ENCODE peak calls at places on chromosomes 12 and 14, in six cellular contexts. Z, R, J, Y, B and A are unnamed samples.

GRCh38 chr12:52278530-52278929 is 4.1 kb downstream of the KRT86 start:
- DNase-seq in Z (no peak), R (no peak), J (no peak), Y (no peak), B (no peak), A (peak)

GRCh38 chr14:50944647-50945413 is 547 bp upstream of the PYGL start:
- DNase-seq in Z (peak), R (peak), J (peak), Y (no peak), B (no peak), A (peak)

GRCh38 chr14:48250575-48250974 is 575.2 kb upstream of the MDGA2 start:
- DNase-seq in Z (no peak), R (no peak), J (no peak), Y (no peak), B (no peak), A (no peak)

GRCh38 chr12:112906712-112907414 is at the start of gene OAS1:
- DNase-seq in Z (no peak), R (peak), J (peak), Y (peak), B (no peak), A (peak)

GRCh38 chr12:81800298-81801148 is 41.4 kb upstream of the PPFIA2 start:
- DNase-seq in Z (no peak), R (peak), J (no peak), Y (no peak), B (no peak), A (no peak)

GRCh38 chr14:88834883-88835431 is 10.5 kb downstream of the TTC8 start:
- DNase-seq in Z (no peak), R (peak), J (peak), Y (no peak), B (no peak), A (peak)

GRCh38 chr12:125092872-125093680 is 27.8 kb downstream of the AACS start:
- DNase-seq in Z (peak), R (peak), J (peak), Y (no peak), B (no peak), A (peak)

GRCh38 chr14:52395728-52396127 is 81.6 kb downstream of the PTGER2 start:
- DNase-seq in Z (no peak), R (no peak), J (no peak), Y (no peak), B (no peak), A (no peak)

GRCh38 chr14:51023964-51024363 is 70.9 kb downstream of the TRIM9 start:
- DNase-seq in Z (no peak), R (no peak), J (peak), Y (no peak), B (no peak), A (no peak)

GRCh38 chr14:99262977-99263448 is 9.0 kb downstream of the BCL11B start:
- DNase-seq in Z (no peak), R (no peak), J (no peak), Y (no peak), B (no peak), A (no peak)

GRCh38 chr14:104353921-104354701 is 215.7 kb downstream of the KIF26A start:
- DNase-seq in Z (no peak), R (no peak), J (no peak), Y (no peak), B (no peak), A (no peak)

GRCh38 chr14:65164068-65164824 is 61.9 kb upstream of the MAX start:
- DNase-seq in Z (no peak), R (peak), J (peak), Y (peak), B (no peak), A (peak)

GRCh38 chr14:98564541-98564940 is 707.5 kb downstream of the BCL11B start:
- DNase-seq in Z (no peak), R (no peak), J (no peak), Y (no peak), B (no peak), A (no peak)

GRCh38 chr14:66507181-66507721 is 696 bp upstream of the GPHN start:
- DNase-seq in Z (no peak), R (no peak), J (no peak), Y (no peak), B (no peak), A (peak)

GRCh38 chr14:35121026-35121886 is 534 bp downstream of the PPP2R3C start:
- DNase-seq in Z (peak), R (peak), J (peak), Y (no peak), B (no peak), A (no peak)

GRCh38 chr14:99383457-99384428 is 96.9 kb downstream of the SETD3 start:
- DNase-seq in Z (no peak), R (no peak), J (no peak), Y (no peak), B (no peak), A (no peak)

GRCh38 chr12:6334940-6335450 is 6.9 kb downstream of the TNFRSF1A start:
- DNase-seq in Z (no peak), R (peak), J (peak), Y (no peak), B (no peak), A (no peak)

GRCh38 chr12:6332459-6332858 is 9.4 kb downstream of the TNFRSF1A start:
- DNase-seq in Z (no peak), R (peak), J (no peak), Y (no peak), B (no peak), A (peak)

GRCh38 chr12:6333029-6333428 is 8.8 kb downstream of the TNFRSF1A start:
- DNase-seq in Z (no peak), R (no peak), J (no peak), Y (no peak), B (no peak), A (no peak)

GRCh38 chr12:6334359-6334758 is 7.5 kb downstream of the TNFRSF1A start:
- DNase-seq in Z (no peak), R (no peak), J (no peak), Y (no peak), B (no peak), A (no peak)

GRCh38 chr12:6333566-6333965 is 8.3 kb downstream of the TNFRSF1A start:
- DNase-seq in Z (no peak), R (peak), J (peak), Y (no peak), B (no peak), A (no peak)
- H3K4me3 ChIP-seq in Z (no peak), R (no peak), J (peak), Y (no peak), B (no peak), A (no peak)

DNA sequence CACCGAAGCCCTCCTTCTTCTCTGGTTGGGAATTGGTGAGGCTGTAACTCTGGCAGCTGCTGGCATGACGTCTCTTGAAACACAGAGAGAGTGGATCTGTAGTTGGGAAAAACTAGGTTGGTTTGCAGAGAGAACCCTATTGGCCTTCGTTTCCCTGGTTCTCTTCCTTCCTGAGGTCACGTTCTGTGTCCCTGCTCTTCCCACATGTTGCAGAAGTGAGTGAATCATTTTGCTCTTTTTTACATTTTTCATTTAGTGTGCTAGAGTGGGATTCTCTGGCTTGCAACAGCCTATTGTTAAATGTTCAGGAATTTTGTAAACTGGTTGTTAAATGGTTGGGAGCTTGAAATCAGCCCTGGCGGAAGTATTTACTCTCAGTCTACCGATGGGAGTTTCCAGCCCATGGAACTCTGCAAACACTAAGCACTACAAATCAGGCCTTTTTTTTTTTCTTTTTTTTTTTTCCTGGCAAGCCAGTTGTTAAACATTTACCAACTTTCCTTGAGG is 26.8 kb upstream of the CKAP4 start:
- DNase-seq in Z (no peak), R (peak), J (peak), Y (no peak), B (no peak), A (no peak)
- H3K4me3 ChIP-seq in Z (no peak), R (no peak), J (no peak), Y (no peak), B (no peak), A (no peak)

GRCh38 chr12:62793256-62794217 is 141.4 kb downstream of the PPM1H start:
- DNase-seq in Z (peak), R (peak), J (peak), Y (peak), B (peak), A (peak)
- H3K4me3 ChIP-seq in Z (no peak), R (no peak), J (no peak), Y (no peak), B (no peak), A (no peak)

DNA sequence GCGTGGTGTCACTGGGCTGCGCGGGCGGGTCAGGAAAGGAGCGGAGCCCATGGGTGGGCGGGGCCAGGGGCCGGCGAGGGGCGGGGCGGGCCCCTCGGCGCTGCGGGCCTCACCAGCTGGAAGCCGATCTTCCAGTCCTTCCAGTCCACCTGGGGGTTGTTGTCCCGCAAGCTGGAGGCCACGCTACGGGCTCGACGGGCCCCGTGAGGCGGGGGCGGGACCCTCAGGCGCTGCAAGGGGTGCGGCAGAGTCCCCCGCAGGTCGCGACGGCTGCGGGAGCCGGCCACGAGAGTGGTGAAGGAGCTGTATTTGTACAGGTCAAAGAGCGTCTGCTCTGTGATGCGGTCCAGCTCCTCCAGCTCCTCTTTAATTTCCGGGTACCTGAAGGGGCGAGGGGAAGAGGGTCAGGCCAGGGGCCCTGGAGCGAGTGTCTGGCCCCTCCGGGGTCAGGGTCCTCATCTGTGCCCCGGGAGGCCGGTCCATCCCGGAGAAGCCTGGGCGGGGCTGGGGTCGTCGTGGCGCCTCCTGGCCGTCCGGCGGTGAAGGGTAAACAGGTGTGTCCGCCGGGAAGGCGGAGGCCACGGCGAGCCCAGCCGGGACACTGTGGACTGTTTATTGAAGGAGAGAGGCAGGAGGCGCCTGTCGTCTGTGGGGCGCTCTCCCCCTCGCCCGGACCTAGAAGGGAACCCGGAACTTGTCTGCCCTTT is 11.9 kb downstream of the SCNN1A start:
- DNase-seq in Z (peak), R (no peak), J (peak), Y (peak), B (no peak), A (peak)
- H3K4me3 ChIP-seq in Z (peak), R (peak), J (peak), Y (peak), B (peak), A (peak)